ENCODE peak calls at places on chromosomes 5 and 9, in four cellular contexts. M is left lung, J is aorta, P is GM23338. F is an unnamed sample. For H3K4me1, the result is how much of the 10 kb centered on the place peaks cover.

GRCh38 chr5:74017786-74018211 is 391.8 kb downstream of the ARHGEF28 start:
- DNase-seq in P (no peak), J (no peak), M (no peak), F (peak)

GRCh38 chr5:177023247-177023703 is 779 bp downstream of the ZNF346 start:
- DNase-seq in J (no peak), M (no peak), P (peak), F (no peak)

GRCh38 chr5:42858709-42859108 is 47.0 kb upstream of the SELENOP start:
- DNase-seq in M (no peak), J (no peak), P (peak), F (no peak)

GRCh38 chr5:10607023-10607665 is 43.3 kb downstream of the ANKRD33B start:
- DNase-seq in P (peak), J (no peak), M (no peak), F (no peak)

GRCh38 chr9:15735083-15735974 is 182.5 kb downstream of the CCDC171 start:
- DNase-seq in J (no peak), M (no peak), P (no peak), F (peak)

GRCh38 chr5:68644971-68645370 is 429.4 kb downstream of the PIK3R1 start:
- DNase-seq in J (no peak), P (no peak), M (no peak), F (no peak)

GRCh38 chr5:133289686-133290367 is 238.0 kb downstream of the HSPA4 start:
- DNase-seq in P (no peak), J (no peak), M (no peak), F (no peak)

GRCh38 chr9:115122937-115123336 is 5.0 kb upstream of the TNC start:
- DNase-seq in J (no peak), M (no peak), P (no peak), F (no peak)

GRCh38 chr5:39713224-39713911 is 288.6 kb upstream of the DAB2 start:
- DNase-seq in J (no peak), M (no peak), P (no peak), F (no peak)

GRCh38 chr5:82074968-82075367 is 103.1 kb downstream of the ATG10 start:
- DNase-seq in M (no peak), J (no peak), P (no peak), F (no peak)

GRCh38 chr5:59786271-59786805 is 107.2 kb downstream of the PDE4D start:
- DNase-seq in J (no peak), P (no peak), M (no peak), F (peak)

GRCh38 chr5:95382843-95383242 is 8.3 kb upstream of the FAM81B start:
- DNase-seq in J (no peak), P (no peak), M (no peak), F (no peak)

GRCh38 chr5:142785211-142785610 is 15.0 kb downstream of the ARHGAP26 start:
- DNase-seq in M (no peak), J (no peak), P (no peak), F (no peak)

GRCh38 chr5:139911425-139912120 is 116.0 kb downstream of the PSD2 start:
- DNase-seq in M (no peak), J (no peak), P (no peak), F (no peak)

GRCh38 chr9:109499631-109500120 is 1.6 kb upstream of the PTPN3 start:
- DNase-seq in P (peak), J (peak), M (peak), F (no peak)

GRCh38 chr9:87180846-87181245 is 233.5 kb upstream of the GAS1 start:
- DNase-seq in M (no peak), P (no peak), J (no peak), F (no peak)

GRCh38 chr9:129989740-129990139 is 53.2 kb downstream of the FNBP1 start:
- DNase-seq in M (no peak), P (no peak), J (no peak), F (no peak)

GRCh38 chr5:73297430-73297829 is 124.4 kb downstream of the TMEM174 start:
- DNase-seq in M (no peak), J (no peak), P (no peak), F (no peak)

GRCh38 chr5:3059488-3059887 is 308.0 kb upstream of the IRX2 start:
- DNase-seq in P (peak), M (no peak), J (no peak), F (no peak)

GRCh38 chr5:152288917-152289595 is 116.0 kb downstream of the NMUR2 start:
- DNase-seq in J (no peak), M (no peak), P (no peak), F (no peak)

GRCh38 chr9:120941046-120941770 is 14.6 kb upstream of the TRAF1 start:
- DNase-seq in P (no peak), J (no peak), M (no peak), F (no peak)

GRCh38 chr9:755454-756381 is 85.8 kb upstream of the DMRT1 start:
- DNase-seq in P (no peak), J (no peak), M (no peak), F (no peak)

GRCh38 chr9:122329592-122329991 is 41.2 kb upstream of the PTGS1 start:
- DNase-seq in P (no peak), M (no peak), J (no peak), F (no peak)

GRCh38 chr9:18360005-18360404 is 113.9 kb upstream of the ADAMTSL1 start:
- DNase-seq in J (no peak), M (no peak), P (no peak), F (no peak)

GRCh38 chr5:73564644-73565165 is 734 bp downstream of the ANKRA2 start:
- DNase-seq in P (no peak), J (no peak), M (no peak), F (no peak)

GRCh38 chr9:880725-881124 is 39.2 kb downstream of the DMRT1 start:
- DNase-seq in J (no peak), M (no peak), P (no peak), F (no peak)

GRCh38 chr9:108017671-108018070 is 528.1 kb upstream of the KLF4 start:
- DNase-seq in P (peak), M (no peak), J (no peak), F (no peak)

GRCh38 chr9:85392270-85392669 is 349.5 kb downstream of the AGTPBP1 start:
- DNase-seq in M (no peak), J (no peak), P (no peak), F (no peak)

GRCh38 chr9:93072383-93072795 is 13.9 kb downstream of the SUSD3 start:
- DNase-seq in P (no peak), J (no peak), M (no peak), F (no peak)

GRCh38 chr5:176773408-176774035 is 36.8 kb upstream of the UNC5A start:
- DNase-seq in P (no peak), M (peak), J (peak), F (no peak)

GRCh38 chr5:116032094-116032517 is at the start of gene ARL14EPL:
- DNase-seq in P (peak), J (peak), M (peak), F (no peak)

GRCh38 chr5:30764704-30765103 is 428.8 kb upstream of the CDH6 start:
- DNase-seq in J (no peak), P (no peak), M (no peak), F (no peak)

GRCh38 chr9:18753904-18754303 is 279.1 kb downstream of the SAXO1 start:
- DNase-seq in J (no peak), P (no peak), M (no peak), F (no peak)

GRCh38 chr5:78236046-78236445 is 58.5 kb downstream of the AP3B1 start:
- DNase-seq in M (no peak), J (no peak), P (no peak), F (no peak)

GRCh38 chr9:86519216-86519615 is 165.0 kb upstream of the TUT7 start:
- DNase-seq in M (no peak), J (no peak), P (no peak), F (no peak)

DNA sequence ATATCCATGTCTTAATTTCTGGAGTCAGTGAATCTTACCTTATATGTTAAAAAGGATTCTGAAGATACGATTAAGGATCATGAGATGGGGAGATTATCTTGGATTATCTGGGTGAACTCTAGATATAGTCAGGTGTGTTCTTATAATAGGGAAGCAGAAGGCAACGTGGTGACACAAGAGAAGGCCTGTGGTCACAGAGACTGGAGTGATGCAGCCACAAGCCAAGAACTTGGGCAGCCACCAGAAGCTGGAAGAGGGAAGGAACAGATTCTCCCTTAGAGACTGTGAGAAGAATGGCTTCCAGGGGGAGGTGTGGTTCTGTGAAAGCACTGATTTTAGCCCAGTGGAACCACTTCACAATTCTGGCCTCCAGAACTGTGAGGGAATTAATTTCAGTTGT is 177.4 kb downstream of the ELAVL2 start:
- DNase-seq in P (no peak), M (no peak), J (no peak), F (no peak)
- H3K4me3 ChIP-seq in P (no peak), M (no peak), J (no peak), F (no peak)

DNA sequence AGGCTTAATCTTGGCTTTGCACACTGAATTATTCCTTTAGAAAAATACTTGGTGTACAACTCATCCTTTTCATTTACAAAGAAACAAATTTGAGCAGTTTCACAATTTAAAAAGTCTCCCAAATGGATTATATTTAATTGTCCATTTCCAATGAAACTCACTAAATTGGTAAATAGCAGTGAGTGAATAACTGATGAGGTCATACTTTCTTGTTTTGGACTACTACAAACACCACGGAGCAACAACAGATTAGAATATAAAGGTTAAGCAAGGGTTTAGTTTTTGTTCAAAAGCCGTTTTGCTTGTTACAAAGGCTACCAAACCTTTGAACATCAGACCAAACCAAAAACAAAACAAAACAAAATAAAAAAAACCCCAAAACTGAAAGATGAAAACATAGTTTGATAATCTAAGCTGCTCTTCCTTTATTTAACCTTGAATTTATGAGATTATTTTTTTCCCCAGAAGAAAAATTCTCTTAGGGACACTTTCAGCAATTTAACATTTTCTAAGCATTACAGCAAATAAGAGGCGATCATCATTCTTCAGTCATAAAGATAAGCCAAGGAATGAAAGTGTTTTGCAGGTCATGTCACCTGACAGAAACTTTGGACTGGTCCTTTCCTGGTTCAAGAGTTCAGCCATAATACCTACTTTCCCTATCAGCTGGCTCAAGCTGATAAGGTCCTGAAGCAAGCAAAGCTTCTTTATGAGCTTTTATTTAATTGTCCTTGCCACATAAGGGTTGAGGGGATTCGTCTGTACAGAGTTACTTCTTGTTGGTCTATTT is 99.7 kb upstream of the CDKN2B start:
- DNase-seq in M (no peak), J (no peak), P (no peak), F (no peak)
- H3K4me1 ChIP-seq in M (under half), J (under half), P (under half), F (half or more)

GRCh38 chr5:149406203-149406978 is 27.3 kb upstream of the IL17B start:
- DNase-seq in M (peak), P (peak), J (peak), F (no peak)
- H3K4me3 ChIP-seq in M (peak), P (no peak), J (peak), F (no peak)

GRCh38 chr9:131480258-131480657 is 22.5 kb upstream of the POMT1 start:
- DNase-seq in M (no peak), P (no peak), J (no peak), F (no peak)

GRCh38 chr9:131484051-131484445 is 18.7 kb upstream of the POMT1 start:
- DNase-seq in P (no peak), M (no peak), J (peak), F (no peak)

GRCh38 chr9:131482343-131483006 is 20.2 kb upstream of the POMT1 start:
- DNase-seq in M (no peak), P (no peak), J (peak), F (no peak)

GRCh38 chr9:131483319-131484050 is 19.2 kb upstream of the POMT1 start:
- DNase-seq in M (no peak), P (no peak), J (peak), F (no peak)

DNA sequence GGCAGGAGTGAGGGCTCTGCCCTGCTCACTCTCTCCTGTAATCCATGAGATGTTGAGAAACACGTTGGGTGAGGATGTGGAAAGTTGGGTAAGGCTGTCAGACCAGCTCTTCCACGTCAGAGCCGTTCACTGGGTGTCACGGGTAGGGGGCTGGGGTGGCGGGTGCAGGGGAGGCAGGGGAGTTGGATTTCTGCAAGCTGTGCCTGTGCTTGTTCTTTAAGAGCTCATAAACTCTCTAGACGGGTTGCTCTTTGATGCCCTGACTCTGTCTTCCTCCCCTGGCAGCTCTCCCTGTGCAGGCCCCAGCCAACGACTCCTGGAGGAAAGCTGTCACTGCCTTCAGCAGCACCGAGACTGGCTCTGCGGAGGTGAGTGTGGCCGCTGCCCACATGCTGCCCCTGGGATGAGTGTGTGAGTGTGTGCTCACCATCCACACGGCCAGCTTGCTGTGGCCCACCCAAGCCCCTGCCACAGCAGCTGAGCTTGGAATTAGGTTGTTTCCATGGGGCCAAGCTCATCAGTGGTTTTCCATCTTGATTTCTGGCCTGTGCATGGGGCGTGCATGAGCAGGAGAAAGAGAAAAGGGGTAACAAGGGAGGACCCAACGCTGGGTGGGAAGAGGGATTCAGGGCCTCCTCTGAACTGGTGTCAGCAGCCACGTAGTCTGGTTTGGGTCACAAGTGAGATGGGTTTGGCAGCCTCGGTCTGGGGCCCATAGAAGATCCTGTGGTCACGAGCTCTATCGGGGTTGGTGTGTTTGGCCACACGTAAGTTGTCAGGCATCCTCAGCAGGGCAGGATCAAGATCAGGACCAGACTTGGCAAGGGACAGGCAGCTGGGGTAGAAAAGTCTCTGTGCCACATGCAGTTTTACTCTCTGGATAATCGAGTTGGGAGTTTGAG is 21.0 kb upstream of the POMT1 start:
- DNase-seq in J (peak), P (no peak), M (no peak), F (no peak)
- H3K4me1 ChIP-seq in J (under half), P (under half), M (under half), F (under half)

GRCh38 chr9:35923598-35923926 is 14.3 kb downstream of the SPAAR start:
- DNase-seq in M (no peak), P (no peak), J (no peak), F (no peak)

GRCh38 chr9:35919212-35920003 is 10.1 kb downstream of the SPAAR start:
- DNase-seq in P (no peak), J (no peak), M (no peak), F (no peak)

GRCh38 chr9:35929188-35929718 is 20.0 kb downstream of the SPAAR start:
- DNase-seq in M (no peak), J (no peak), P (no peak), F (no peak)

GRCh38 chr9:35920004-35920658 is 10.8 kb downstream of the SPAAR start:
- DNase-seq in M (no peak), J (no peak), P (no peak), F (no peak)

DNA sequence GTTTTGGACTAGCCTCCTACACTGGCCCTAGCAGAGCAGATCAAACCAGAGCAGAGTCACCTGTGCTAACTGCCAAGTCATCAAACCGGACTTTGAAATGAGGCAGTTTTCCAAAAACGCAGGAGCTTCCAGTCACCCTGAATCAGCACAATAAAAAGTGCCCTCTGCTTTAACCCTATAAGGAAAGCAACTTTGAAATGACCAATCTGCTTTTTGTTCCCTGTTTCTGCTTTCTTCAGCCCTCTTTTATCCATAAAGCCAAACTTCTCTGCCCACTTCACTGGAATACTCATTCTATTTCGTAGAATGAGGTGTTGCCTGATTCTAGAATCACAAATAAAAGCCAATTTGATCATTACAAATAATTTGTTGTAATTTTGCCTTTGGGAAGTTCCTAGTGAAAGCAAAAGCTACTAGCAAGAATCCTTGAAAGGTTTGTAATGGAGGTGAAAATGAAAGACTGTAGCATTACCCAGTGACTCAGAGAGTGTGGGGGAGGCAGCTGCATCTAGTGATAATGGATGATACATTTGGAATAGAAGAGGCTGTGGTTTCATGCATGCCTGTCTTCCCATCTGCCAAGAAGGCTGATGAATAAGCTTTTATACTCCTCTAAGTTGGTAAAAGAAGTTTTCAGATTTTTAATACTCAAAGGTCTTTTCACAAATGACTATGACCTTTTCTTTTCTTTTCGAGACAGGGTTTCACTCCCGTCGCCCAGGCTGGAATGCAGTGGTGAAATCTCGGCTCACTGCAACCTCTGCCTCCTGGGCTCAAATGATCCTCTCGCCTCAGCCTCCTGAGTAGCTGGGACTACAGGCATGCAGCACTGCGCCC is 14.9 kb downstream of the SPAAR start:
- DNase-seq in J (no peak), P (no peak), M (no peak), F (peak)
- H3K4me3 ChIP-seq in J (no peak), P (no peak), M (no peak), F (no peak)

DNA sequence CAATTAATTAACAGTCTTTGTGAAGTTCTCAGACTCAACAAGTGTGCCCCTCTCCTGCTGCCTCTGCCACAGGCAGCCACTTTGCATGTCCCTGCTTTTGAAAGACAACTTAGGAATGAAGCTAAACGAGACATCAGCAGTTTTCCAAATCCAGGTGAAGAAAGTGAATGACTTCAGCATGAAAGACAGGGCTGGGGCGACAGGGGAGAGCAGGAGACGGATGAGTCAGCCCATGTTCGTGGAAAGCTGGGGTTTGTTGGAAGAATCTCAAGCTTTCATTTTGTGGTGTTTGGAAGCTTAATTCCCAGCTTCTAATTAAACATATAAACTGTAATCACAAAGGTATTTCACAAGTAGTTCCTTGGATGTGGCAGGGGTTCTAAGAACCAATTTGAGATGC is 207.8 kb upstream of the MAP3K1 start:
- DNase-seq in P (no peak), M (no peak), J (no peak), F (no peak)
- H3K4me1 ChIP-seq in P (under half), M (under half), J (under half), F (under half)

GRCh38 chr9:91211919-91212318 is 149.8 kb downstream of the AUH start:
- DNase-seq in M (no peak), P (no peak), J (no peak), F (no peak)
- H3K4me3 ChIP-seq in M (no peak), P (no peak), J (no peak), F (no peak)

F was measured in RWPE2.